ENCODE peak calls at places on chromosomes 11 and 22, in ten cellular contexts. Q is HepG2; Y is neural progenitor cell; B is right cardiac atrium; V is RWPE1; F is OCI-LY7; D is ovary; I is effector memory CD4-positive, alpha-beta T cell; G is fibroblast of lung; J is foreskin keratinocyte. H is an unnamed sample.

GRCh38 chr11:111829185-111829968 is 42.0 kb downstream of the ALG9 start:
- DNase-seq in J (no peak), Q (no peak), F (no peak), B (no peak), G (no peak), D (no peak), Y (no peak), V (no peak), I (no peak), H (no peak)

GRCh38 chr22:40177738-40178416 is at the start of gene TNRC6B:
- DNase-seq in B (peak), Q (peak), I (peak), G (peak), J (peak), D (peak), V (peak), Y (peak), F (peak), H (peak)

GRCh38 chr22:42994917-42995562 is 19.9 kb downstream of the PACSIN2 start:
- DNase-seq in D (no peak), V (peak), B (peak), I (no peak), J (peak), F (peak), G (peak), Q (peak), Y (no peak), H (no peak)

GRCh38 chr11:129536338-129536737 is 160.7 kb downstream of the BARX2 start:
- DNase-seq in B (no peak), G (no peak), D (no peak), V (no peak), F (no peak), J (peak), I (no peak), Q (no peak), Y (no peak), H (no peak)

GRCh38 chr11:11979487-11980117 is 28.8 kb downstream of the DKK3 start:
- DNase-seq in I (no peak), G (peak), Y (no peak), J (peak), Q (no peak), V (no peak), F (no peak), B (peak), D (no peak), H (no peak)

GRCh38 chr11:108592591-108593213 is 866 bp downstream of the EXPH5 start:
- DNase-seq in F (no peak), Q (no peak), Y (no peak), I (peak), D (peak), J (peak), G (peak), B (peak), V (peak), H (peak)

GRCh38 chr11:94511932-94512781 is at the start of gene C11orf97:
- DNase-seq in G (peak), J (peak), V (peak), I (peak), Y (peak), B (peak), F (no peak), Q (peak), D (peak), H (peak)

GRCh38 chr22:41908409-41909289 is 6.2 kb downstream of the SHISA8 start:
- DNase-seq in J (no peak), I (no peak), B (no peak), Q (no peak), D (peak), Y (peak), V (no peak), G (no peak), F (no peak), H (no peak)

GRCh38 chr11:31958086-31958735 is 132.7 kb upstream of the RCN1 start:
- DNase-seq in F (peak), Q (peak), G (peak), J (peak), D (peak), V (peak), Y (peak), B (peak), I (no peak), H (peak)

GRCh38 chr11:1568451-1568911 is 3.6 kb downstream of the DUSP8 start:
- DNase-seq in I (peak), G (no peak), B (no peak), J (no peak), Q (no peak), D (no peak), V (no peak), Y (peak), F (peak), H (no peak)

GRCh38 chr22:19765477-19766234 is 5.1 kb downstream of the TBX1 start:
- DNase-seq in D (no peak), G (no peak), B (peak), F (no peak), Y (peak), I (no peak), Q (no peak), J (peak), V (no peak), H (no peak)

GRCh38 chr11:71189768-71190315 is 62.5 kb downstream of the SHANK2 start:
- DNase-seq in F (no peak), D (peak), G (no peak), Q (no peak), B (no peak), V (no peak), J (no peak), I (no peak), Y (no peak), H (no peak)

GRCh38 chr22:44427506-44428470 is 70.2 kb downstream of the RTL6 start:
- DNase-seq in G (no peak), F (no peak), Y (no peak), Q (no peak), B (no peak), J (no peak), V (no peak), I (no peak), D (peak), H (no peak)

GRCh38 chr11:127619946-127620345 is 619.4 kb upstream of the KIRREL3 start:
- DNase-seq in G (peak), J (no peak), F (no peak), Q (no peak), B (no peak), D (no peak), I (no peak), V (no peak), Y (no peak), H (no peak)

GRCh38 chr11:121648306-121648705 is 195.5 kb upstream of the SORL1-AS1 start:
- DNase-seq in B (no peak), D (no peak), Q (no peak), V (no peak), F (no peak), J (no peak), Y (no peak), G (no peak), I (no peak), H (no peak)

GRCh38 chr11:37322333-37323194 is 724.5 kb upstream of the RAG2 start:
- DNase-seq in D (no peak), V (no peak), B (no peak), Y (no peak), G (no peak), Q (no peak), I (no peak), J (no peak), F (no peak), H (no peak)

GRCh38 chr11:75350743-75351540 is 519 bp downstream of the ARRB1 start:
- DNase-seq in I (peak), F (no peak), Y (peak), D (peak), Q (no peak), B (peak), V (no peak), J (no peak), G (peak), H (peak)

GRCh38 chr11:112281776-112282175 is 21.1 kb upstream of the PLET1 start:
- DNase-seq in J (no peak), G (no peak), Y (no peak), V (no peak), I (no peak), D (no peak), F (peak), Q (no peak), B (no peak), H (no peak)

GRCh38 chr22:23478175-23478574 is 101.9 kb downstream of the IGLL1 start:
- DNase-seq in Q (no peak), G (peak), I (no peak), B (no peak), J (peak), D (no peak), Y (no peak), V (no peak), F (peak), H (no peak)

GRCh38 chr22:27642104-27642800 is 159.3 kb downstream of the MN1 start:
- DNase-seq in G (peak), Q (peak), J (no peak), Y (peak), I (no peak), F (no peak), B (no peak), V (no peak), D (peak), H (peak)

GRCh38 chr11:8711895-8712442 is 29.4 kb downstream of the RPL27A start:
- DNase-seq in Q (no peak), I (no peak), G (no peak), D (no peak), F (no peak), V (no peak), J (no peak), Y (no peak), B (no peak), H (no peak)

GRCh38 chr11:8713760-8714159 is 31.2 kb downstream of the RPL27A start:
- DNase-seq in B (no peak), V (no peak), Q (peak), J (no peak), I (no peak), F (no peak), D (no peak), G (no peak), Y (no peak), H (no peak)

GRCh38 chr11:8712506-8712905 is 29.9 kb downstream of the RPL27A start:
- DNase-seq in I (no peak), B (no peak), V (no peak), J (no peak), Y (no peak), Q (no peak), D (no peak), G (no peak), F (no peak), H (no peak)

GRCh38 chr11:8715501-8715900 is 32.9 kb downstream of the RPL27A start:
- DNase-seq in F (no peak), D (no peak), I (no peak), G (no peak), J (no peak), V (no peak), Q (no peak), Y (no peak), B (peak), H (no peak)

DNA sequence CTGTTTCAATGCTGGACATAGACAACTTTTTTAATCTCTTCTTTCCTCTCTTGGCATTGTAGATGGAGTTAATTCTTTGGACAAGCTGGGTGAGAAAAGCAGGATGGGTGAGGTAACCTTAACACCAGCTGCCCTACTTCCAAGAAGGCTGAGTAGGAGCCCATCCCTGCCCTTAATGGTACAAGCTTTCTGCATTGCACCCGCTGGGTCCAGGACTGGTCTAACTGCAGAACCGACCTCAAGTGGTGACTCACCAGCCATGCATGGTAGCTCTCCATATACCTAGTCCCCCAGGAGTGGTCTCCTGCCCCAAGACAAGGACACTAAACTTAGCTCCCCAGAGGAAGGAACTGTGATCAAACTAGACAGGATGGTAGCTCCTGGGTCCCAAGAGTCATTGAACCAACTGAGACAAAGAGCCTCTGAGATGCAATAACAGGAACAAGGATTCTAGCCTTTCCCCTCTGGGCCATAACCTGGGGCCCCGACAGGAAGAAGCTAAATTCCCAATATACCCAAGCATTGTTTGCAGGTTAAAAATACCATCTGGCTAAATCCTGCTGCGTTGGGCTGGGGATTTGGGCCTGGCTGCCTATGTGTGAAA is 32.1 kb downstream of the RPL27A start:
- DNase-seq in J (no peak), Q (no peak), F (no peak), D (no peak), V (no peak), G (peak), B (no peak), I (no peak), Y (no peak), H (no peak)
- H3K27ac ChIP-seq in J (no peak), Q (no peak), F (no peak), D (no peak), V (peak), G (no peak), B (peak), I (no peak), Y (no peak), H (no peak)

GRCh38 chr11:43921561-43922294 is 20.7 kb upstream of the C11orf96 start:
- DNase-seq in V (no peak), B (no peak), F (no peak), Y (no peak), Q (no peak), I (no peak), J (no peak), D (no peak), G (no peak), H (no peak)

GRCh38 chr11:43923327-43924111 is 18.9 kb upstream of the C11orf96 start:
- DNase-seq in Q (no peak), F (no peak), J (no peak), B (peak), I (no peak), V (no peak), G (peak), D (peak), Y (peak), H (peak)

GRCh38 chr11:43924112-43924855 is 18.2 kb upstream of the C11orf96 start:
- DNase-seq in F (no peak), V (no peak), J (no peak), G (no peak), D (peak), B (no peak), Y (no peak), I (no peak), Q (no peak), H (no peak)

GRCh38 chr11:43922295-43922648 is 20.2 kb upstream of the C11orf96 start:
- DNase-seq in F (no peak), J (no peak), V (no peak), Q (no peak), G (no peak), I (no peak), B (no peak), Y (no peak), D (no peak), H (no peak)

DNA sequence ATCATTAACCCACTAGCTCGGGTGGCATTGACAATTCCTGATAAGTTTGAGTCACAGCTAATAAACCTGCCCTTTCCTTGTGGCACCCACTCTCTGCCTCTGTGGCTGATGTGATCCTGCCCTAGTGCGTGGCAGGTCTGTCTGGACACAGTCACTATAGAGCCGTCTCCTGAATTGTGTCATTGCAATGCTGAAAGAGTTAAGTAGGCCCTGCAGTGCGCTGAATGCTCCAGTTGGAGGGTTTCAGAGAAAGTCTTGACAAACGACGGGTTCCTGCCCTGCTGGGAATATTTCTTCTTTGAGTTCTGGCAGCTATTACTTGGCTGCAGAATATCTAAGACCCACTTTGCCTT is 19.5 kb upstream of the C11orf96 start:
- DNase-seq in Y (no peak), B (no peak), G (no peak), F (no peak), Q (no peak), V (no peak), I (no peak), J (no peak), D (no peak), H (no peak)
- H3K27ac ChIP-seq in Y (peak), B (peak), G (peak), F (no peak), Q (no peak), V (no peak), I (no peak), J (peak), D (peak), H (peak)

DNA sequence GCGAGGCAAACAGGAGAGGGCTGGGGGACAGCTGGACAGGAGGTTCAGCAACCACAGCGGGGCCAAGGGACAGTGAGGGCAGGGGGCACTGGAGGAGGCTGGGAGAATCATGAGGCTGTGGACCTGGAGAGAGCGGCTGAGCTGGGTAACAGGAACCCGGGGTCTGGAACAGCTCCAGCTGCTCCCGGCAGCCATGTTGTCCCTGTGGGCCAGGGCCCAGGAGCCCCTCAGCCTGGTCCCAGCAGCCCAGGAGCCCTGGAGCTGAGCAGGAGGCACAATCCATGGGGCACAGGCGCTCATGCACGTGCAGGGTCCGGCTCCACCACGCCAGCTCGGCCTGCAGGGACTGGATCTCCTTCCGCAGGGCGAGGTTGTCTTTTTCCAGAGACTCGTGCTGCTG is 7.4 kb downstream of the BATF2 start:
- DNase-seq in D (no peak), Y (no peak), V (no peak), B (no peak), I (no peak), G (no peak), J (no peak), Q (no peak), F (no peak), H (no peak)
- H3K27ac ChIP-seq in D (no peak), Y (no peak), V (no peak), B (no peak), I (no peak), G (no peak), J (no peak), Q (peak), F (peak), H (no peak)

GRCh38 chr22:32587449-32587848 is 112.8 kb downstream of the FBXO7 start:
- DNase-seq in J (no peak), V (no peak), B (peak), I (no peak), Y (no peak), D (peak), Q (no peak), G (peak), F (no peak), H (no peak)

GRCh38 chr22:32589007-32589406 is 114.4 kb downstream of the FBXO7 start:
- DNase-seq in V (no peak), B (peak), D (no peak), J (no peak), F (no peak), Q (no peak), I (no peak), G (no peak), Y (no peak), H (no peak)

GRCh38 chr22:32585737-32586136 is 111.1 kb downstream of the FBXO7 start:
- DNase-seq in Y (no peak), J (no peak), F (no peak), V (no peak), G (no peak), I (no peak), D (no peak), B (no peak), Q (no peak), H (no peak)

GRCh38 chr22:32590556-32590955 is 115.9 kb downstream of the FBXO7 start:
- DNase-seq in D (no peak), B (no peak), F (no peak), V (no peak), I (no peak), Q (no peak), Y (no peak), G (peak), J (peak), H (no peak)

DNA sequence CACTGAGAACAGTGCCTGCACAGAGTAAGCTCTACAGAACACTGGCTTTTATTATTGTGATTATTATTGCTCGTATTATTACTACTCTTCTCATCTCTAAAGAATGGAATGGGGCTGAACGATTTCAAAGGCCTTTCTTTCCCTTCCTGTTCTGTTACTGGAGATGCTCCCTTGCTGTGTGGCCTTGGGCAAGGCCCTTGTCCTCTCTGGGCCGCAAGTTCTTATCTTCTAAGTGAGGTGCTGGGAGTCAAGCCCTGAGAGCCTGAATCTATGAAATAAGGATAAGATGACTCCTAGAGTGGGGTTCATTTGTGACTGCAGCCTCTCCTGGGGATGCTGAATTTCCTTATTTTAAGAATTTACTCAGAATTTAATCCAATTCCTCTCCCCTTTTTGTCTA is 113.5 kb downstream of the FBXO7 start:
- DNase-seq in F (no peak), J (no peak), Q (no peak), Y (no peak), I (no peak), D (no peak), G (no peak), B (no peak), V (no peak), H (no peak)
- H3K27ac ChIP-seq in F (no peak), J (no peak), Q (no peak), Y (no peak), I (no peak), D (no peak), G (no peak), B (no peak), V (no peak), H (no peak)

GRCh38 chr22:48705917-48706605 is 1121.6 kb downstream of the BRD1 start:
- DNase-seq in I (no peak), Q (no peak), G (no peak), Y (no peak), F (no peak), D (no peak), J (no peak), B (no peak), V (no peak), H (no peak)
- H3K27ac ChIP-seq in I (no peak), Q (peak), G (no peak), Y (no peak), F (no peak), D (no peak), J (no peak), B (no peak), V (no peak), H (no peak)

GRCh38 chr11:10925149-10925926 is 67.5 kb upstream of the ZBED5 start:
- DNase-seq in Y (no peak), V (no peak), F (no peak), J (peak), I (no peak), Q (no peak), D (no peak), B (no peak), G (no peak), H (no peak)
- H3K27ac ChIP-seq in Y (no peak), V (peak), F (no peak), J (no peak), I (no peak), Q (no peak), D (no peak), B (peak), G (no peak), H (no peak)

GRCh38 chr11:125394306-125394705 is 101.8 kb downstream of the FEZ1 start:
- DNase-seq in D (no peak), B (no peak), Y (no peak), F (no peak), G (no peak), V (no peak), J (no peak), Q (no peak), I (no peak), H (no peak)

GRCh38 chr11:125387991-125388390 is 108.1 kb downstream of the FEZ1 start:
- DNase-seq in B (no peak), J (no peak), F (no peak), G (no peak), V (no peak), Q (no peak), Y (no peak), I (no peak), D (no peak), H (no peak)

GRCh38 chr11:125389339-125390166 is 106.5 kb downstream of the FEZ1 start:
- DNase-seq in J (no peak), B (no peak), Q (no peak), G (no peak), V (no peak), I (no peak), Y (no peak), F (no peak), D (no peak), H (no peak)

GRCh38 chr11:125393331-125393730 is 102.7 kb downstream of the FEZ1 start:
- DNase-seq in D (no peak), V (no peak), B (no peak), G (no peak), J (no peak), I (no peak), F (no peak), Q (no peak), Y (no peak), H (no peak)

DNA sequence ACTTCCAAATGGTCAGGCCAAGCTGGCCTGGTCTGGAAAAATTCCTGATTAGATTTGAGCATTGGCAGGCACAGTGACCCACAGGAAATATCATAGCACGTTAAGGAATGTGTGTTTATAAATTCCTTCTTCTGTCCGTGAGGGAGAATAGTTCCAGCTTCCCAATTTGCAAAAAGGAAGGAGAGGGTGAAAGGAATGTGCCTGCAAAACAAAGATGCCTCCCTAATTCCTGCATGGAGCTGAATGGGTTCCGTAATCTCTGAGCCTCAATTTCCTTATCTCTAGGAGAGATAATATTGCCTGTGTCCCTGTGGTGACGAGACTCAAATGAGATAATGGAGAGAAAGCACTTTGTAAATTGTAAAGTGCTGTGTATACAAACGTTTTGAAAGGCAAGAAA is 105.1 kb downstream of the FEZ1 start:
- DNase-seq in J (no peak), Y (peak), B (no peak), F (no peak), D (no peak), G (peak), Q (no peak), I (no peak), V (no peak), H (no peak)
- H3K27ac ChIP-seq in J (no peak), Y (no peak), B (peak), F (no peak), D (no peak), G (peak), Q (no peak), I (no peak), V (no peak), H (no peak)

H was measured in substantia nigra.